ENCODE peak calls at places on chromosomes 13 and 19, in nine cellular contexts. R, P, H, D, T, E, W, A and U are unnamed samples.

GRCh38 chr19:6677924-6678689 is 8.1 kb upstream of the TNFSF14 start:
- DNase-seq in D (no peak), R (no peak), H (no peak), A (no peak), E (peak; percentile 36), P (no peak), W (peak; percentile 89), T (peak; percentile 67), U (peak; percentile 95)

GRCh38 chr13:102235689-102236088 is 166.2 kb downstream of the FGF14 start:
- DNase-seq in T (no peak), R (no peak), A (no peak), P (no peak), W (no peak), E (no peak), D (no peak), H (no peak), U (no peak)

GRCh38 chr19:55654833-55655647 is at the start of gene U2AF2:
- DNase-seq in D (peak; percentile 96), R (peak; percentile 82), H (peak; percentile 90), W (peak; percentile 95), E (peak; percentile 85), T (peak; percentile 91), P (peak; percentile 99), A (peak; percentile 97), U (peak; percentile 99)

GRCh38 chr13:114339779-114340534 is 25.7 kb downstream of the CHAMP1 start:
- DNase-seq in H (no peak), A (peak; percentile 61), T (peak; percentile 39), R (peak; percentile 52), P (no peak), W (no peak), E (peak; percentile 26), D (no peak), U (no peak)

GRCh38 chr19:23392706-23393105 is 2.6 kb downstream of the ZNF91 start:
- DNase-seq in A (no peak), T (no peak), P (no peak), E (peak; percentile 45), H (no peak), D (no peak), W (peak; percentile 60), R (no peak), U (no peak)

GRCh38 chr13:42102961-42103688 is 54.7 kb downstream of the DGKH start:
- DNase-seq in P (no peak), R (no peak), E (peak; percentile 32), T (no peak), W (no peak), H (no peak), D (no peak), A (no peak), U (no peak)

GRCh38 chr13:97873398-97873797 is 80.1 kb upstream of the IPO5 start:
- DNase-seq in R (no peak), H (no peak), D (no peak), W (no peak), A (no peak), E (no peak), P (no peak), T (no peak), U (no peak)

GRCh38 chr13:42814868-42815267 is 33.5 kb downstream of the FAM216B start:
- DNase-seq in W (no peak), A (peak; percentile 39), E (peak; percentile 91), T (no peak), H (no peak), P (no peak), R (peak; percentile 46), D (no peak), U (no peak)

GRCh38 chr13:66888698-66889097 is 341.4 kb downstream of the PCDH9 start:
- DNase-seq in T (no peak), W (no peak), D (no peak), H (no peak), R (no peak), E (peak; percentile 5), P (no peak), A (no peak), U (no peak)

GRCh38 chr13:110311721-110312668 is 4.9 kb downstream of the COL4A2 start:
- DNase-seq in D (no peak), P (peak; percentile 83), T (no peak), W (peak; percentile 44), E (no peak), H (no peak), R (no peak), A (no peak), U (no peak)

GRCh38 chr19:47853003-47853402 is 6.0 kb upstream of the TPRX2 start:
- DNase-seq in A (peak; percentile 3), P (no peak), E (no peak), W (no peak), H (no peak), D (no peak), T (no peak), R (no peak), U (no peak)

GRCh38 chr13:107170270-107170931 is 602.5 kb upstream of the ARGLU1 start:
- DNase-seq in R (peak; percentile 12), E (no peak), W (no peak), A (no peak), T (no peak), H (no peak), D (no peak), P (no peak), U (no peak)

GRCh38 chr13:53206455-53206854 is 177.8 kb downstream of the OLFM4 start:
- DNase-seq in T (peak; percentile 36), W (no peak), H (no peak), E (peak; percentile 17), D (no peak), A (peak; percentile 40), P (no peak), R (no peak), U (peak; percentile 51)

GRCh38 chr13:114151565-114152284 is 19.3 kb upstream of the RASA3 start:
- DNase-seq in R (no peak), W (no peak), H (no peak), E (no peak), T (peak; percentile 55), A (no peak), D (no peak), P (peak; percentile 90), U (peak; percentile 43)

GRCh38 chr13:24075137-24075975 is 85.2 kb upstream of the SPATA13 start:
- DNase-seq in A (no peak), E (no peak), R (no peak), T (no peak), D (no peak), H (no peak), P (no peak), W (no peak), U (no peak)

GRCh38 chr19:33248954-33249613 is 23.4 kb upstream of the SLC7A10 start:
- DNase-seq in W (no peak), A (no peak), D (no peak), E (no peak), R (no peak), P (no peak), H (no peak), T (no peak), U (peak; percentile 74)

GRCh38 chr13:31207630-31208549 is 8.1 kb downstream of the B3GLCT start:
- DNase-seq in P (no peak), T (no peak), W (no peak), A (no peak), R (no peak), E (peak; percentile 64), H (no peak), D (peak; percentile 30), U (peak; percentile 53)

GRCh38 chr13:43300817-43301216 is 277.4 kb downstream of the DNAJC15 start:
- DNase-seq in H (no peak), P (no peak), R (no peak), D (no peak), T (no peak), A (no peak), W (no peak), E (no peak), U (no peak)

GRCh38 chr19:40822161-40822560 is 23.2 kb downstream of the EGLN2 start:
- DNase-seq in D (no peak), H (no peak), E (no peak), A (no peak), P (peak; percentile 77), W (no peak), R (no peak), T (no peak), U (no peak)

GRCh38 chr13:52161193-52161646 is 1.8 kb upstream of the NEK3 start:
- DNase-seq in D (no peak), W (no peak), R (no peak), H (no peak), P (no peak), E (no peak), T (no peak), A (no peak), U (no peak)

GRCh38 chr19:32748497-32748896 is 28.9 kb downstream of the TDRD12 start:
- DNase-seq in D (no peak), P (no peak), T (peak; percentile 26), H (no peak), A (peak; percentile 28), W (no peak), E (no peak), R (no peak), U (peak; percentile 49)

GRCh38 chr13:105087941-105088340 is 1447.5 kb downstream of the EFNB2 start:
- DNase-seq in T (peak; percentile 12), E (no peak), R (no peak), A (no peak), W (no peak), P (no peak), H (no peak), D (no peak), U (peak; percentile 27)

GRCh38 chr19:39918183-39918651 is 16.2 kb downstream of the FCGBP start:
- DNase-seq in E (no peak), A (no peak), R (no peak), W (no peak), D (no peak), T (no peak), H (no peak), P (peak; percentile 72), U (no peak)

GRCh38 chr13:89282241-89282640 is 1611.1 kb downstream of the SLITRK5 start:
- DNase-seq in R (no peak), H (no peak), P (no peak), D (no peak), E (no peak), T (no peak), A (no peak), W (no peak), U (no peak)

GRCh38 chr13:77836423-77836822 is 82.2 kb downstream of the EDNRB start:
- DNase-seq in R (no peak), A (no peak), W (no peak), D (no peak), P (no peak), H (no peak), E (peak; percentile 20), T (no peak), U (no peak)

GRCh38 chr19:35959040-35959967 is 23.1 kb downstream of the LRFN3 start:
- DNase-seq in E (peak; percentile 16), H (peak; percentile 67), W (no peak), R (no peak), P (no peak), D (no peak), A (no peak), T (peak; percentile 52), U (peak; percentile 79)

GRCh38 chr19:18761531-18762110 is 29.5 kb downstream of the COMP start:
- DNase-seq in H (no peak), W (no peak), E (no peak), P (no peak), D (no peak), A (no peak), R (no peak), T (no peak), U (no peak)

GRCh38 chr13:98083507-98083906 is 59.4 kb upstream of the FARP1 start:
- DNase-seq in D (no peak), R (no peak), A (no peak), W (no peak), T (no peak), H (no peak), P (no peak), E (peak; percentile 92), U (no peak)

GRCh38 chr19:49056101-49056901 is 1.2 kb downstream of the CGB7 start:
- DNase-seq in E (peak; percentile 44), H (no peak), T (peak; percentile 91), W (peak; percentile 79), P (peak; percentile 90), R (no peak), D (peak; percentile 43), A (peak; percentile 59), U (peak; percentile 97)

GRCh38 chr19:16025108-16026101 is 50.9 kb upstream of the TPM4 start:
- DNase-seq in T (peak; percentile 56), R (peak; percentile 48), P (no peak), E (peak; percentile 68), H (no peak), A (peak; percentile 55), D (no peak), W (peak; percentile 66), U (peak; percentile 61)

GRCh38 chr19:45613926-45614725 is 12.1 kb upstream of the GPR4 start:
- DNase-seq in W (peak; percentile 21), P (no peak), D (no peak), H (no peak), E (peak; percentile 96), A (no peak), T (no peak), R (peak; percentile 80), U (no peak)